ENCODE peak calls at places on chromosomes 4 and X, in four cellular contexts. One of them, this sample, is unnamed.

GRCh38 chrX:74118503-74118902 is 185.5 kb upstream of the ZCCHC13 start:
- DNase-seq in ureter: no peak
- DNase-seq in HEK293T: no peak
- DNase-seq in NCI-H1417: no peak
- DNase-seq in this sample: no peak

GRCh38 chr4:20711335-20711734 is 11.1 kb downstream of the PACRGL start:
- DNase-seq in ureter: no peak
- DNase-seq in HEK293T: no peak
- DNase-seq in NCI-H1417: no peak
- DNase-seq in this sample: no peak

GRCh38 chrX:102712967-102713677 is 874 bp downstream of the GPRASP2 start:
- DNase-seq in ureter: peak
- DNase-seq in HEK293T: peak
- DNase-seq in NCI-H1417: peak
- DNase-seq in this sample: peak

GRCh38 chr4:17781831-17782287 is 438 bp upstream of the FAM184B start:
- DNase-seq in ureter: no peak
- DNase-seq in HEK293T: no peak
- DNase-seq in NCI-H1417: peak
- DNase-seq in this sample: no peak

GRCh38 chrX:95063554-95063953 is 1389.5 kb downstream of the FAM133A start:
- DNase-seq in ureter: no peak
- DNase-seq in HEK293T: no peak
- DNase-seq in NCI-H1417: no peak
- DNase-seq in this sample: no peak

GRCh38 chr4:56622176-56622575 is 58.9 kb downstream of the HOPX start:
- DNase-seq in ureter: no peak
- DNase-seq in HEK293T: no peak
- DNase-seq in NCI-H1417: no peak
- DNase-seq in this sample: no peak

GRCh38 chrX:138777230-138777629 is 65.7 kb upstream of the FGF13 start:
- DNase-seq in ureter: no peak
- DNase-seq in HEK293T: no peak
- DNase-seq in NCI-H1417: no peak
- DNase-seq in this sample: no peak

GRCh38 chrX:153627675-153628111 is 19.3 kb upstream of the DUSP9 start:
- DNase-seq in ureter: no peak
- DNase-seq in HEK293T: no peak
- DNase-seq in NCI-H1417: peak
- DNase-seq in this sample: no peak

GRCh38 chr4:20194079-20195013 is 57.4 kb upstream of the SLIT2 start:
- DNase-seq in ureter: no peak
- DNase-seq in HEK293T: no peak
- DNase-seq in NCI-H1417: no peak
- DNase-seq in this sample: no peak

This sample was measured in substantia nigra.